ENCODE peak calls at places on chromosomes 4 and X, in ten cellular contexts. T is AG10803; C is suprapubic skin; E is DND-41; L is H9; M is left cardiac atrium; D is heart left ventricle; N is sciatic nerve; H is natural killer cell treated with Interleukin-12 subunit alpha and Interleukin-12 subunit beta and Interleukin-15 and Interleukin-18, amount 100 ng/mL, for 72 hours; Q is HCT116. K is an unnamed sample.

GRCh38 chr4:85790582-85790981 is 315.6 kb downstream of the ARHGAP24 start:
- DNase-seq in E (no peak), C (no peak), N (no peak), T (peak; percentile 88), L (no peak), Q (no peak), M (no peak), H (no peak), D (no peak), K (no peak)

GRCh38 chr4:71559957-71560541 is 221.2 kb downstream of the SLC4A4 start:
- DNase-seq in D (no peak), L (no peak), H (no peak), E (no peak), N (no peak), M (no peak), T (peak; percentile 18), Q (no peak), C (no peak), K (no peak)

GRCh38 chr4:25011135-25011866 is 19.4 kb downstream of the LGI2 start:
- DNase-seq in M (no peak), C (no peak), D (no peak), N (no peak), E (no peak), T (no peak), Q (no peak), H (no peak), L (no peak), K (no peak)

GRCh38 chr4:109562457-109563237 is 2.6 kb downstream of the MCUB start:
- DNase-seq in L (no peak), Q (no peak), H (no peak), N (no peak), C (no peak), M (no peak), D (no peak), T (no peak), E (no peak), K (no peak)

GRCh38 chrX:119635799-119636198 is 29.6 kb upstream of the NKRF start:
- DNase-seq in M (no peak), D (no peak), T (no peak), C (no peak), H (no peak), E (no peak), Q (no peak), L (peak; percentile 29), N (no peak), K (no peak)

GRCh38 chr4:163356104-163356503 is 12.4 kb downstream of the NPY5R start:
- DNase-seq in H (no peak), D (no peak), M (no peak), C (no peak), E (no peak), Q (no peak), T (no peak), L (no peak), N (no peak), K (no peak)

GRCh38 chr4:87559090-87559837 is 30.1 kb upstream of the SPARCL1 start:
- DNase-seq in L (peak; percentile 58), Q (no peak), E (peak; percentile 85), N (no peak), M (no peak), C (no peak), D (no peak), T (no peak), H (peak; percentile 77), K (peak; percentile 57)

GRCh38 chr4:118858779-118859178 is 22.9 kb upstream of the SEC24D start:
- DNase-seq in L (no peak), M (no peak), D (no peak), T (no peak), Q (no peak), E (no peak), H (no peak), N (no peak), C (no peak), K (no peak)